ENCODE peak calls at places on chromosome 12, in five cellular contexts. H is thyroid gland, U is lower leg skin, B is adrenal gland, S is HepG2. K is an unnamed sample.

GRCh38 chr12:9049520-9050133 is 60.3 kb downstream of the KLRG1 start:
- DNase-seq in H (no peak), U (no peak), B (peak), S (peak), K (no peak)

GRCh38 chr12:117192057-117192456 is 1.8 kb upstream of the FBXO21 start:
- DNase-seq in H (peak), U (no peak), B (peak), S (no peak), K (no peak)

GRCh38 chr12:1305063-1305434 is 289.3 kb downstream of the FBXL14 start:
- DNase-seq in H (no peak), U (no peak), B (no peak), S (no peak), K (no peak)

GRCh38 chr12:68446896-68447806 is 115.0 kb upstream of the MDM1 start:
- DNase-seq in H (no peak), U (no peak), B (no peak), S (no peak), K (no peak)

GRCh38 chr12:116958402-116959197 is 47.9 kb downstream of the FBXW8 start:
- DNase-seq in H (no peak), U (no peak), B (no peak), S (no peak), K (no peak)

GRCh38 chr12:94187351-94187750 is 39.0 kb downstream of the PLXNC1 start:
- DNase-seq in H (no peak), U (no peak), B (no peak), S (no peak), K (no peak)

GRCh38 chr12:104219361-104219892 is 3.8 kb downstream of the TXNRD1 start:
- DNase-seq in H (no peak), U (no peak), B (peak), S (peak), K (no peak)

GRCh38 chr12:76042147-76042546 is 10.6 kb upstream of the PHLDA1 start:
- DNase-seq in H (no peak), U (no peak), B (no peak), S (no peak), K (no peak)

GRCh38 chr12:113786107-113786506 is 180.0 kb downstream of the RBM19 start:
- DNase-seq in H (no peak), U (no peak), B (no peak), S (peak), K (no peak)

GRCh38 chr12:68675098-68675842 is 11.5 kb upstream of the NUP107 start:
- DNase-seq in H (peak), U (no peak), B (peak), S (no peak), K (no peak)

GRCh38 chr12:42935756-42936155 is 346.2 kb upstream of the PRICKLE1 start:
- DNase-seq in H (no peak), U (no peak), B (no peak), S (no peak), K (no peak)

GRCh38 chr12:116592116-116592637 is 33.0 kb downstream of the MAP1LC3B2 start:
- DNase-seq in H (peak), U (peak), B (peak), S (no peak), K (no peak)

GRCh38 chr12:93050026-93050747 is 121.1 kb upstream of the EEA1 start:
- DNase-seq in H (no peak), U (no peak), B (no peak), S (no peak), K (no peak)

GRCh38 chr12:85484387-85484786 is 204.4 kb downstream of the ALX1 start:
- DNase-seq in H (no peak), U (no peak), B (no peak), S (no peak), K (no peak)

GRCh38 chr12:78062781-78063180 is 232.1 kb downstream of the NAV3 start:
- DNase-seq in H (peak), U (no peak), B (peak), S (peak), K (no peak)

GRCh38 chr12:74984631-74985030 is 225.0 kb downstream of the KCNC2 start:
- DNase-seq in H (no peak), U (no peak), B (no peak), S (no peak), K (no peak)

GRCh38 chr12:131348226-131349010 is 362.5 kb upstream of the SFSWAP start:
- DNase-seq in H (no peak), U (peak), B (no peak), S (no peak), K (no peak)

GRCh38 chr12:94260017-94260416 is 111.6 kb downstream of the PLXNC1 start:
- DNase-seq in H (no peak), U (no peak), B (no peak), S (no peak), K (no peak)

GRCh38 chr12:60230103-60230502 is 634.3 kb downstream of the SLC16A7 start:
- DNase-seq in H (no peak), U (no peak), B (no peak), S (no peak), K (no peak)

GRCh38 chr12:88339254-88339949 is 197.3 kb downstream of the TMTC3 start:
- DNase-seq in H (no peak), U (no peak), B (no peak), S (no peak), K (no peak)

GRCh38 chr12:78530065-78530765 is 334.4 kb upstream of the SYT1 start:
- DNase-seq in H (peak), U (no peak), B (no peak), S (no peak), K (no peak)

GRCh38 chr12:86712425-86712843 is 456.2 kb upstream of the MGAT4C start:
- DNase-seq in H (no peak), U (no peak), B (peak), S (peak), K (no peak)

GRCh38 chr12:130281157-130281799 is 56.4 kb upstream of the PIWIL1 start:
- DNase-seq in H (peak), U (no peak), B (peak), S (no peak), K (no peak)

GRCh38 chr12:76943004-76943403 is 64.2 kb upstream of the CSRP2 start:
- DNase-seq in H (no peak), U (no peak), B (no peak), S (no peak), K (no peak)

GRCh38 chr12:2336409-2336829 is 283.6 kb downstream of the CACNA1C start:
- DNase-seq in H (peak), U (no peak), B (peak), S (no peak), K (no peak)

GRCh38 chr12:101459642-101460346 is 15.3 kb upstream of the SPIC start:
- DNase-seq in H (no peak), U (no peak), B (no peak), S (peak), K (no peak)

GRCh38 chr12:12333980-12334709 is 15.9 kb downstream of the MANSC1 start:
- DNase-seq in H (peak), U (peak), B (peak), S (peak), K (peak)

GRCh38 chr12:108802666-108803036 is 54.7 kb downstream of the SSH1 start:
- DNase-seq in H (no peak), U (no peak), B (no peak), S (no peak), K (no peak)

GRCh38 chr12:101823891-101824290 is 6.9 kb downstream of the GNPTAB start:
- DNase-seq in H (peak), U (peak), B (peak), S (peak), K (no peak)

GRCh38 chr12:31508436-31509150 is 82.3 kb downstream of the DENND5B start:
- DNase-seq in H (no peak), U (no peak), B (no peak), S (no peak), K (no peak)
- TF ChIP-seq POLR2A in H (no peak), U (no peak), B (no peak), S (no peak), K (no peak)

DNA sequence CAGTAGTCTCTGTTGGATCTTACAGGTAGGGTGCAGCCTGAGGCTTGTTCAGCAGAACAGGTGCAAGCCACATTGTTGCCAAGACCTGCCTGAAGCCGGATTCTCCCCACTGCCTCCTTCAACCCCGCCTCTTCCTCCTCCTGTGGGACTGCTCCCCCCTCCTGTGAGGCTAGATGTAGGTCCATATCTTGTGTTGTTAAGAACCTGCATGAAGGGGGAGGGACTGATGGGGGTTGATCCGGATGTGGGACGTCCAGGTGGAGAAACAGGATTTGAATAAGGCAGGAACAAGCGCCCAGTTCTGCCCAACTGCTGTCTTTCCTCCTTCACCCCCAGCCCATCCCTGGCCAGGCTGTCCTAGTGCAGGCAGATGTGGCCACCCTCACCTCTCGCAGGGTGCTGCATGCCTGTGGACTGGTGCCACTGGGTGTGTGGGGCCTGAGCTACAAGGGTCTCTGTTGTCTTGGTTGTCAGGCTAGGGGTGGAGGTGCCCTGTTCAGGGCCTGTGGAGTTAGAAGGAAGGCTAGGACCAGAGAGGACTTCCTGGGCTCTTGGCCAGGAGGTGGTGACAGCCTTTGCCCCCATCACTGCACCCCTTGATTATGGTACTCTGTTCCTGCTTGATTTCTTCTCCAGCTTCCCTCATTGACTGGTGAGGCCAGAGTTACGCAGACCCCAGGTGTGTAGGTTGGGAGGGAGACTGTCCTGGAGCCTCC is 1.4 kb downstream of the NR4A1 start:
- DNase-seq in H (peak), U (no peak), B (peak), S (no peak), K (no peak)
- TF ChIP-seq POLR2A in H (no peak), U (no peak), B (peak), S (no peak), K (no peak)

DNA sequence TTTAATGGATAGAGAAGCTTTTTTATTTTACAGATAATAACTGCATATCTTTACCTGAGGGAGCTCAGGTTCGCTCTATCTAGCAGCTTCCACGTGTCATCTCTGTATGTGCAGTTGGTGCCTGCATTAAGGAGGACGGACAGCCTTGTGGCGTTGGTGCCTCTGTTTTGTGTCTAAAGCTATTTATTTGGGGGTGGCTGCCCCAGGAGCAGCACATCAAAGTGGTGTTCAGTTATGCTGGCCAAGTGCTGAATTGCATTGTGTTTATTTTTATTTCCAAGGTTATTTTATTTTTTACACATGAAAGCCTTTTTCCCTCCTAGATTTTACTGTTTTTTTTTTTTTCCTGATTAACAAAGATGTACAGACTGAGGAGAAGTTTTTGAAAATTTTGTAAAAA is 59.7 kb downstream of the RASSF3 start:
- DNase-seq in H (no peak), U (no peak), B (peak), S (no peak), K (no peak)
- TF ChIP-seq POLR2A in H (no peak), U (no peak), B (no peak), S (no peak), K (no peak)

DNA sequence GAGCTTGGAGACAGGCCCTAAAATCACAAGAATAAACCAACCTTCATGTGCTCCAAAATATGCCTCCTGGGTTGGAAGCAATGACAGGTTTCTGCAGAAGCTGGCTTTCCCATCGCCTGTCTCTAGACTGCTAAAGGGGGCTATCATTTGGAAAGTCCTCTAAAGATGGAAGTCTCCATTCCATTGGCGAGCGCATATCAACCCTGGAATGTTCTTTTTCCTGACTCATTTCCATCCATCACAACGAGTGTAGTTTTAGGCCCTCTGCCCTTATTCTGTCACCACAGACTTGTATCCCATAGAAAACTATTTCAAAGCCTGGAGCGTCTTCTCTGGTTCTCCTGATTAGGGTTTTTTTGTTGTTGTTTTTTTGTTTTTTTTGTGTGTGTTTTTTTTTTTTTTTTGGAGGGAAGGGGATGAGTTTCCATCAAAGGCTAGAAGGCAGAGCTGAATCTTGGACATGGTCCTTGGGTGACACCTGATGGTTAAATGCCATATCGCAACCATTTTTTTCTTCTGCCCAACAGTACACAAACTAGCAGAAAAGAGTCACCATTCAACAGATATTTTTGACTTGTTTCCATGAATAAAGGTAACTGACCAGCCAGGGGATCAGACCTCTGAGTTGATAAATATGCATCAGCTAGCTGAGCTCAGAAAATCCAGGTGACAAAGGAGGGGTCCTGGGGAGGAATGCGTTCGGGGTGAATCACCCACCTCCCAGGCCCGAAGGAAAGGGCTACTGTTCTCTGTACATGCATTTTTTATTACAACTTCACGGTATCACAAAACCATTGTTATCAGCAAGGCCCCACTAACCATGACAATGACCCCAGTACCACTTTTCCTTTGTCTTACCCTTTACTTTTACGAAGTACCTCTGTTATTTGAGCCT is 40.5 kb downstream of the KCNA5 start:
- DNase-seq in H (peak), U (peak), B (peak), S (peak), K (peak)
- TF ChIP-seq POLR2A in H (no peak), U (no peak), B (no peak), S (no peak), K (no peak)

GRCh38 chr12:120761581-120761980 is 36.0 kb downstream of the ACADS start:
- DNase-seq in H (peak), U (peak), B (no peak), S (no peak), K (no peak)

GRCh38 chr12:120759591-120760348 is 34.1 kb downstream of the ACADS start:
- DNase-seq in H (no peak), U (peak), B (no peak), S (no peak), K (no peak)

GRCh38 chr12:120758798-120759590 is 33.4 kb downstream of the ACADS start:
- DNase-seq in H (no peak), U (peak), B (no peak), S (no peak), K (no peak)

GRCh38 chr12:120762093-120762492 is 36.5 kb downstream of the ACADS start:
- DNase-seq in H (peak), U (peak), B (no peak), S (no peak), K (no peak)

GRCh38 chr12:120760349-120761245 is 35.0 kb downstream of the ACADS start:
- DNase-seq in H (no peak), U (peak), B (no peak), S (no peak), K (no peak)
- TF ChIP-seq POLR2A in H (no peak), U (no peak), B (no peak), S (no peak), K (no peak)

GRCh38 chr12:111368684-111369495 is at the start of gene PHETA1:
- DNase-seq in H (peak), U (peak), B (peak), S (peak), K (peak)
- TF ChIP-seq POLR2A in H (peak), U (no peak), B (peak), S (peak), K (no peak)

GRCh38 chr12:57430931-57431566 is at the start of gene R3HDM2:
- DNase-seq in H (peak), U (peak), B (peak), S (peak), K (peak)
- TF ChIP-seq POLR2A in H (peak), U (peak), B (peak), S (peak), K (peak)

K was measured in GM12891.